ENCODE peak calls at places on chromosomes 3 and 15, in seven cellular contexts. One of them, this sample, is unnamed.
A peak's percentile ranks its signal among the peaks of the same experiment; 100 is the strongest.

GRCh38 chr3:183306798-183307671 is 54.0 kb downstream of the B3GNT5 start:
- DNase-seq in pancreas: peak; percentile 87
- DNase-seq in tibial artery: peak; percentile 82
- DNase-seq in PC-9: peak; percentile 86
- DNase-seq in GM12878: peak; percentile 21
- DNase-seq in small intestine: peak; percentile 99
- DNase-seq in PC-3: peak; percentile 81
- DNase-seq in this sample: peak; percentile 68

GRCh38 chr3:55782806-55783205 is 295.7 kb upstream of the WNT5A start:
- DNase-seq in pancreas: no peak
- DNase-seq in tibial artery: no peak
- DNase-seq in PC-9: no peak
- DNase-seq in GM12878: no peak
- DNase-seq in small intestine: no peak
- DNase-seq in PC-3: no peak
- DNase-seq in this sample: no peak

GRCh38 chr15:34470892-34471291 is 33.3 kb upstream of the GOLGA8A start:
- DNase-seq in pancreas: no peak
- DNase-seq in tibial artery: no peak
- DNase-seq in PC-9: no peak
- DNase-seq in GM12878: no peak
- DNase-seq in small intestine: no peak
- DNase-seq in PC-3: no peak
- DNase-seq in this sample: no peak

GRCh38 chr3:105878061-105878460 is 9.2 kb upstream of the CBLB start:
- DNase-seq in pancreas: no peak
- DNase-seq in tibial artery: no peak
- DNase-seq in PC-9: no peak
- DNase-seq in GM12878: no peak
- DNase-seq in small intestine: no peak
- DNase-seq in PC-3: no peak
- DNase-seq in this sample: no peak

GRCh38 chr3:142033292-142033691 is 116.1 kb downstream of the TFDP2 start:
- DNase-seq in pancreas: no peak
- DNase-seq in tibial artery: no peak
- DNase-seq in PC-9: no peak
- DNase-seq in GM12878: no peak
- DNase-seq in small intestine: no peak
- DNase-seq in PC-3: no peak
- DNase-seq in this sample: no peak

GRCh38 chr3:31543375-31543774 is 10.7 kb downstream of the STT3B start:
- DNase-seq in pancreas: no peak
- DNase-seq in tibial artery: no peak
- DNase-seq in PC-9: no peak
- DNase-seq in GM12878: no peak
- DNase-seq in small intestine: no peak
- DNase-seq in PC-3: no peak
- DNase-seq in this sample: no peak

GRCh38 chr15:72482275-72482674 is 8.1 kb downstream of the ARIH1 start:
- DNase-seq in pancreas: no peak
- DNase-seq in tibial artery: no peak
- DNase-seq in PC-9: no peak
- DNase-seq in GM12878: no peak
- DNase-seq in small intestine: no peak
- DNase-seq in PC-3: no peak
- DNase-seq in this sample: no peak

GRCh38 chr3:194321666-194322640 is 29.2 kb downstream of the CPN2 start:
- DNase-seq in pancreas: no peak
- DNase-seq in tibial artery: no peak
- DNase-seq in PC-9: peak; percentile 85
- DNase-seq in GM12878: no peak
- DNase-seq in small intestine: no peak
- DNase-seq in PC-3: peak; percentile 66
- DNase-seq in this sample: peak; percentile 52

GRCh38 chr3:30894521-30895289 is at the start of gene GADL1:
- DNase-seq in pancreas: peak; percentile 14
- DNase-seq in tibial artery: peak; percentile 25
- DNase-seq in PC-9: peak; percentile 27
- DNase-seq in GM12878: no peak
- DNase-seq in small intestine: no peak
- DNase-seq in PC-3: peak; percentile 36
- DNase-seq in this sample: peak; percentile 59

GRCh38 chr3:156615592-156616173 is 58.7 kb upstream of the TIPARP start:
- DNase-seq in pancreas: no peak
- DNase-seq in tibial artery: no peak
- DNase-seq in PC-9: no peak
- DNase-seq in GM12878: no peak
- DNase-seq in small intestine: no peak
- DNase-seq in PC-3: peak; percentile 45
- DNase-seq in this sample: no peak

GRCh38 chr3:51282931-51283330 is 102.2 kb upstream of the MANF start:
- DNase-seq in pancreas: no peak
- DNase-seq in tibial artery: no peak
- DNase-seq in PC-9: no peak
- DNase-seq in GM12878: no peak
- DNase-seq in small intestine: no peak
- DNase-seq in PC-3: no peak
- DNase-seq in this sample: no peak

GRCh38 chr15:60572462-60573214 is 93.7 kb upstream of the ICE2 start:
- DNase-seq in pancreas: no peak
- DNase-seq in tibial artery: no peak
- DNase-seq in PC-9: no peak
- DNase-seq in GM12878: no peak
- DNase-seq in small intestine: no peak
- DNase-seq in PC-3: no peak
- DNase-seq in this sample: no peak

GRCh38 chr3:66215106-66215505 is 5.7 kb upstream of the SLC25A26 start:
- DNase-seq in pancreas: no peak
- DNase-seq in tibial artery: no peak
- DNase-seq in PC-9: no peak
- DNase-seq in GM12878: no peak
- DNase-seq in small intestine: no peak
- DNase-seq in PC-3: no peak
- DNase-seq in this sample: no peak

GRCh38 chr3:2771193-2771592 is 339.0 kb downstream of the IL5RA start:
- DNase-seq in pancreas: no peak
- DNase-seq in tibial artery: no peak
- DNase-seq in PC-9: no peak
- DNase-seq in GM12878: peak; percentile 39
- DNase-seq in small intestine: no peak
- DNase-seq in PC-3: no peak
- DNase-seq in this sample: no peak

GRCh38 chr15:94584833-94585244 is 353.5 kb downstream of the MCTP2 start:
- DNase-seq in pancreas: no peak
- DNase-seq in tibial artery: no peak
- DNase-seq in PC-9: no peak
- DNase-seq in GM12878: peak; percentile 36
- DNase-seq in small intestine: peak; percentile 26
- DNase-seq in PC-3: no peak
- DNase-seq in this sample: no peak

GRCh38 chr3:72950372-72950771 is 46.2 kb upstream of the PPP4R2 start:
- DNase-seq in pancreas: no peak
- DNase-seq in tibial artery: no peak
- DNase-seq in PC-9: no peak
- DNase-seq in GM12878: no peak
- DNase-seq in small intestine: no peak
- DNase-seq in PC-3: no peak
- DNase-seq in this sample: no peak
- H3K4me1 ChIP-seq in pancreas: no peaks in the 10 kb centered on the region
- H3K4me1 ChIP-seq in tibial artery: no peaks in the 10 kb centered on the region
- H3K4me1 ChIP-seq in PC-9: peaks cover 24% of the 10 kb centered on the region
- H3K4me1 ChIP-seq in GM12878: peaks cover 13% of the 10 kb centered on the region
- H3K4me1 ChIP-seq in small intestine: peaks cover 2% of the 10 kb centered on the region
- H3K4me1 ChIP-seq in PC-3: peaks cover 10% of the 10 kb centered on the region
- H3K4me1 ChIP-seq in this sample: no peaks in the 10 kb centered on the region

GRCh38 chr15:45242289-45242688 is 9.7 kb upstream of the SLC28A2 start:
- DNase-seq in pancreas: no peak
- DNase-seq in tibial artery: no peak
- DNase-seq in PC-9: no peak
- DNase-seq in GM12878: no peak
- DNase-seq in small intestine: no peak
- DNase-seq in PC-3: no peak
- DNase-seq in this sample: no peak
- H3K9me3 ChIP-seq in pancreas: no peaks in the 10 kb centered on the region
- H3K9me3 ChIP-seq in tibial artery: no peaks in the 10 kb centered on the region
- H3K9me3 ChIP-seq in PC-9: peaks cover 13% of the 10 kb centered on the region
- H3K9me3 ChIP-seq in GM12878: peaks cover 10% of the 10 kb centered on the region
- H3K9me3 ChIP-seq in small intestine: peaks cover 5% of the 10 kb centered on the region
- H3K9me3 ChIP-seq in PC-3: peaks cover 28% of the 10 kb centered on the region
- H3K9me3 ChIP-seq in this sample: no peaks in the 10 kb centered on the region

DNA sequence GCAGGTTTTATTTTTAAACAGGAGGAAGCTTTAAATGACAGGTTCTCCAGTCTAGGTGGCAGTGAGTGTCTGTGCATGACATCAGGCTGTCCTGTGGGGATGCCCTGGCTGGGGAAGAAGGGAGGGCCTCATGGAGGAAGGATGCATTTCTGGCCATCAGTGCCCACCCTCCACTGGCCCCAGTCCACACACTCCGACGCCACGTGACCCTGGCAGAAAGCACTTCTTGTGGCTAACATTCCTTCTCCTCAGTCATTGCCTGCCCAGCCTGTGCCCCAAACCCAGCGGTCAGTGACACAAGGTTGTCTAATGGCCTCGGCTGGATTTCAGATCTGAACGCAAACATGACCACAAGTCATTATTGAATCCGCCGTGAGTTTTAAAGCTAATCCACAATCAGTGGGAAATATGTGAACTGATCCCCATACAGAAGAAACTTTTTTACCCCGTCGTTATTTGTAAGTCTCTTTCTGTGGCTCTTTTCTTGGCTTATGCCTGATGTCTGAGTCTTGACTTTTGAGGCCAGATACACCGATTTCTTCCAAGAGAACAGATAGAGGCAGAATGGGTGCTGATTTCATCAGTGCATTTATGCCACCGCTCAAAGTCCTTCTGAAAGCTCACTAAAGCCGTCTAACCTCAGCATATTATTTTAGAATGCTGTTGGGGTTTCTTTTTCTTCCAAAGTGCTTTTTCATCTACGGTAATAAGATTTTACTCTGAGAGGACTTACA is 17.3 kb upstream of the LRRK1 start:
- DNase-seq in pancreas: no peak
- DNase-seq in tibial artery: no peak
- DNase-seq in PC-9: no peak
- DNase-seq in GM12878: no peak
- DNase-seq in small intestine: peak; percentile 5
- DNase-seq in PC-3: no peak
- DNase-seq in this sample: no peak
- H3K27ac ChIP-seq in pancreas: peak overlapping the region; percentile 95
- H3K27ac ChIP-seq in tibial artery: peak overlapping the region; percentile 47
- H3K27ac ChIP-seq in PC-9: no peak overlapping the region
- H3K27ac ChIP-seq in GM12878: no peak overlapping the region
- H3K27ac ChIP-seq in small intestine: peak overlapping the region; percentile 71
- H3K27ac ChIP-seq in PC-3: peak overlapping the region; percentile 72
- H3K27ac ChIP-seq in this sample: no peak overlapping the region

DNA sequence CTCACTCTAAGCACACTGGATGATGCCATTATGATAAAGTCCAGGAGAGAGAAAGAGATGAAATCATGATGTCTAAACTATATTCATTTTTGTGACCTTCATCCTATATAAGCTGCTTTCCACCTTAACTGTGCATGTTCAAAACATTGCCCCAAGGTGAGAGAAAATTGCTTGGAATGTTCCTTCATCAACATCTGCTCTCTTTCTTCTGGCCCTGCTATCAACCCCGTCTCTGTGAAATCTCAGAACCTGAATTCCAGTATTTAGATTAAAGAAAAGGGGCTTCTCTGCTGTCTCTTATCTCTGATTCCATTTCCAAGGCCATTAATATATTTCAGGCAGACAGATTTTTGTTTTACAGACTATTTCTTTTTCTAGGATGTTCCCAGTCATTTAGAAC is 47.3 kb upstream of the PHLDB2 start:
- DNase-seq in pancreas: no peak
- DNase-seq in tibial artery: no peak
- DNase-seq in PC-9: no peak
- DNase-seq in GM12878: no peak
- DNase-seq in small intestine: no peak
- DNase-seq in PC-3: peak; percentile 25
- DNase-seq in this sample: no peak
- H3K4me1 ChIP-seq in pancreas: peaks cover 24% of the 10 kb centered on the region
- H3K4me1 ChIP-seq in tibial artery: no peaks in the 10 kb centered on the region
- H3K4me1 ChIP-seq in PC-9: peaks cover 44% of the 10 kb centered on the region
- H3K4me1 ChIP-seq in GM12878: no peaks in the 10 kb centered on the region
- H3K4me1 ChIP-seq in small intestine: peaks cover 2% of the 10 kb centered on the region
- H3K4me1 ChIP-seq in PC-3: peaks cover 55% of the 10 kb centered on the region
- H3K4me1 ChIP-seq in this sample: peaks cover 28% of the 10 kb centered on the region